ENCODE peak calls at places on chromosomes 3 and 15, in four cellular contexts. One of them, this sample, is unnamed.

GRCh38 chr3:48039487-48040190 is 23.4 kb upstream of the MAP4 start:
- DNase-seq in posterior cingulate gyrus: no peak
- DNase-seq in CD8-positive, alpha-beta T cell: no peak
- DNase-seq in mesendoderm: peak
- DNase-seq in this sample: no peak

GRCh38 chr3:43345877-43346276 is 59.5 kb downstream of the SNRK start:
- DNase-seq in posterior cingulate gyrus: no peak
- DNase-seq in CD8-positive, alpha-beta T cell: no peak
- DNase-seq in mesendoderm: no peak
- DNase-seq in this sample: no peak

GRCh38 chr3:35679409-35680080 is 40.2 kb downstream of the ARPP21 start:
- DNase-seq in mesendoderm: no peak
- DNase-seq in posterior cingulate gyrus: no peak
- DNase-seq in CD8-positive, alpha-beta T cell: no peak
- DNase-seq in this sample: peak

GRCh38 chr15:59532770-59533379 is 78.7 kb upstream of the GCNT3 start:
- DNase-seq in posterior cingulate gyrus: no peak
- DNase-seq in mesendoderm: peak
- DNase-seq in CD8-positive, alpha-beta T cell: no peak
- DNase-seq in this sample: no peak

GRCh38 chr15:91255788-91256187 is 155.7 kb downstream of the SV2B start:
- DNase-seq in mesendoderm: no peak
- DNase-seq in CD8-positive, alpha-beta T cell: no peak
- DNase-seq in posterior cingulate gyrus: no peak
- DNase-seq in this sample: no peak

GRCh38 chr3:132788299-132788698 is 66.1 kb upstream of the NPHP3 start:
- DNase-seq in CD8-positive, alpha-beta T cell: no peak
- DNase-seq in posterior cingulate gyrus: peak
- DNase-seq in mesendoderm: no peak
- DNase-seq in this sample: no peak

GRCh38 chr3:99925584-99925983 is 107.9 kb downstream of the CMSS1 start:
- DNase-seq in mesendoderm: no peak
- DNase-seq in CD8-positive, alpha-beta T cell: no peak
- DNase-seq in posterior cingulate gyrus: no peak
- DNase-seq in this sample: no peak

GRCh38 chr15:75952512-75952911 is 48.8 kb downstream of the FBXO22 start:
- DNase-seq in posterior cingulate gyrus: no peak
- DNase-seq in mesendoderm: no peak
- DNase-seq in CD8-positive, alpha-beta T cell: no peak
- DNase-seq in this sample: no peak

GRCh38 chr3:8759038-8759755 is 10.2 kb downstream of the OXTR start:
- DNase-seq in mesendoderm: no peak
- DNase-seq in posterior cingulate gyrus: no peak
- DNase-seq in CD8-positive, alpha-beta T cell: no peak
- DNase-seq in this sample: no peak

GRCh38 chr3:45362161-45362560 is 26.2 kb upstream of the LARS2 start:
- DNase-seq in CD8-positive, alpha-beta T cell: no peak
- DNase-seq in posterior cingulate gyrus: no peak
- DNase-seq in mesendoderm: no peak
- DNase-seq in this sample: no peak

GRCh38 chr3:50423543-50423942 is 64.2 kb upstream of the TMEM115 start:
- DNase-seq in posterior cingulate gyrus: no peak
- DNase-seq in CD8-positive, alpha-beta T cell: no peak
- DNase-seq in mesendoderm: no peak
- DNase-seq in this sample: no peak

GRCh38 chr15:64667736-64668161 is 107.6 kb downstream of the RBPMS2 start:
- DNase-seq in CD8-positive, alpha-beta T cell: no peak
- DNase-seq in posterior cingulate gyrus: no peak
- DNase-seq in mesendoderm: peak
- DNase-seq in this sample: no peak

GRCh38 chr3:66822059-66823009 is 175.8 kb upstream of the KBTBD8 start:
- DNase-seq in CD8-positive, alpha-beta T cell: peak
- DNase-seq in mesendoderm: peak
- DNase-seq in posterior cingulate gyrus: peak
- DNase-seq in this sample: peak

GRCh38 chr15:92277776-92278175 is 115.9 kb upstream of the ST8SIA2 start:
- DNase-seq in CD8-positive, alpha-beta T cell: no peak
- DNase-seq in posterior cingulate gyrus: peak
- DNase-seq in mesendoderm: peak
- DNase-seq in this sample: no peak

GRCh38 chr15:67941643-67942315 is 101.9 kb upstream of the RNU6-1 start:
- DNase-seq in CD8-positive, alpha-beta T cell: no peak
- DNase-seq in mesendoderm: peak
- DNase-seq in posterior cingulate gyrus: no peak
- DNase-seq in this sample: no peak

GRCh38 chr3:71486831-71487230 is 96.7 kb downstream of the FOXP1 start:
- DNase-seq in CD8-positive, alpha-beta T cell: peak
- DNase-seq in mesendoderm: no peak
- DNase-seq in posterior cingulate gyrus: no peak
- DNase-seq in this sample: no peak

GRCh38 chr3:101249512-101249911 is 70.9 kb downstream of the IMPG2 start:
- DNase-seq in CD8-positive, alpha-beta T cell: no peak
- DNase-seq in mesendoderm: no peak
- DNase-seq in posterior cingulate gyrus: no peak
- DNase-seq in this sample: no peak

GRCh38 chr3:49173116-49173791 is 1.9 kb downstream of the KLHDC8B start:
- DNase-seq in mesendoderm: peak
- DNase-seq in CD8-positive, alpha-beta T cell: no peak
- DNase-seq in posterior cingulate gyrus: no peak
- DNase-seq in this sample: no peak

GRCh38 chr15:69876030-69876429 is 221.7 kb downstream of the TLE3 start:
- DNase-seq in CD8-positive, alpha-beta T cell: no peak
- DNase-seq in mesendoderm: no peak
- DNase-seq in posterior cingulate gyrus: no peak
- DNase-seq in this sample: no peak

GRCh38 chr3:71057526-71057894 is 526.0 kb downstream of the FOXP1 start:
- DNase-seq in posterior cingulate gyrus: no peak
- DNase-seq in mesendoderm: no peak
- DNase-seq in CD8-positive, alpha-beta T cell: no peak
- DNase-seq in this sample: no peak

GRCh38 chr3:124297062-124297980 is 305.4 kb upstream of the ROPN1 start:
- DNase-seq in posterior cingulate gyrus: no peak
- DNase-seq in CD8-positive, alpha-beta T cell: no peak
- DNase-seq in mesendoderm: no peak
- DNase-seq in this sample: no peak

GRCh38 chr3:155737844-155738460 is 6.9 kb downstream of the PLCH1 start:
- DNase-seq in mesendoderm: peak
- DNase-seq in posterior cingulate gyrus: no peak
- DNase-seq in CD8-positive, alpha-beta T cell: no peak
- DNase-seq in this sample: no peak

GRCh38 chr3:19901918-19902317 is 32.1 kb downstream of the EFHB start:
- DNase-seq in CD8-positive, alpha-beta T cell: no peak
- DNase-seq in mesendoderm: no peak
- DNase-seq in posterior cingulate gyrus: no peak
- DNase-seq in this sample: no peak

GRCh38 chr3:124837730-124838186 is 49.4 kb downstream of the ITGB5 start:
- DNase-seq in mesendoderm: peak
- DNase-seq in CD8-positive, alpha-beta T cell: no peak
- DNase-seq in posterior cingulate gyrus: no peak
- DNase-seq in this sample: no peak

GRCh38 chr3:111311709-111312235 is 230.2 kb upstream of the CD96 start:
- DNase-seq in mesendoderm: no peak
- DNase-seq in posterior cingulate gyrus: no peak
- DNase-seq in CD8-positive, alpha-beta T cell: no peak
- DNase-seq in this sample: no peak

GRCh38 chr15:52566889-52567288 is 1.9 kb downstream of the ARPP19 start:
- DNase-seq in posterior cingulate gyrus: no peak
- DNase-seq in CD8-positive, alpha-beta T cell: no peak
- DNase-seq in mesendoderm: no peak
- DNase-seq in this sample: no peak

GRCh38 chr15:55334997-55335396 is 16.0 kb downstream of the PIGB start:
- DNase-seq in posterior cingulate gyrus: no peak
- DNase-seq in mesendoderm: no peak
- DNase-seq in CD8-positive, alpha-beta T cell: no peak
- DNase-seq in this sample: no peak

GRCh38 chr3:98010194-98010882 is 24.8 kb downstream of the GABRR3 start:
- DNase-seq in CD8-positive, alpha-beta T cell: no peak
- DNase-seq in posterior cingulate gyrus: no peak
- DNase-seq in mesendoderm: peak
- DNase-seq in this sample: no peak